ENCODE peak calls at places on chromosomes 2 and 18, in six cellular contexts. One of them, this sample, is unnamed.

GRCh38 chr2:120175000-120175581 is 48.1 kb downstream of the TMEM185B start:
- DNase-seq in prostate gland: peak; percentile 54
- DNase-seq in pancreas: no peak
- DNase-seq in psoas muscle: no peak
- DNase-seq in WERI-Rb-1: no peak
- DNase-seq in dorsolateral prefrontal cortex: no peak
- DNase-seq in this sample: no peak

GRCh38 chr2:208426414-208426813 is 19.8 kb downstream of the PTH2R start:
- DNase-seq in prostate gland: no peak
- DNase-seq in dorsolateral prefrontal cortex: no peak
- DNase-seq in pancreas: no peak
- DNase-seq in WERI-Rb-1: peak; percentile 14
- DNase-seq in psoas muscle: no peak
- DNase-seq in this sample: no peak

GRCh38 chr2:20494246-20494645 is 47.4 kb downstream of the RHOB start:
- DNase-seq in psoas muscle: no peak
- DNase-seq in pancreas: no peak
- DNase-seq in WERI-Rb-1: no peak
- DNase-seq in prostate gland: no peak
- DNase-seq in dorsolateral prefrontal cortex: no peak
- DNase-seq in this sample: no peak

GRCh38 chr2:176650101-176650500 is 380.9 kb downstream of the MTX2 start:
- DNase-seq in dorsolateral prefrontal cortex: no peak
- DNase-seq in psoas muscle: no peak
- DNase-seq in pancreas: no peak
- DNase-seq in prostate gland: no peak
- DNase-seq in WERI-Rb-1: no peak
- DNase-seq in this sample: no peak

GRCh38 chr2:107553534-107553933 is 273.2 kb upstream of the RGPD4 start:
- DNase-seq in psoas muscle: no peak
- DNase-seq in dorsolateral prefrontal cortex: no peak
- DNase-seq in pancreas: no peak
- DNase-seq in WERI-Rb-1: no peak
- DNase-seq in prostate gland: no peak
- DNase-seq in this sample: no peak

GRCh38 chr2:151771599-151772358 is 37.5 kb upstream of the NEB start:
- DNase-seq in dorsolateral prefrontal cortex: no peak
- DNase-seq in pancreas: no peak
- DNase-seq in psoas muscle: peak; percentile 85
- DNase-seq in prostate gland: no peak
- DNase-seq in WERI-Rb-1: no peak
- DNase-seq in this sample: peak; percentile 50

GRCh38 chr2:233165543-233165894 is 86.0 kb upstream of the ATG16L1 start:
- DNase-seq in psoas muscle: no peak
- DNase-seq in pancreas: no peak
- DNase-seq in prostate gland: no peak
- DNase-seq in dorsolateral prefrontal cortex: no peak
- DNase-seq in WERI-Rb-1: no peak
- DNase-seq in this sample: no peak

GRCh38 chr2:429142-429541 is 141.3 kb upstream of the ALKAL2 start:
- DNase-seq in prostate gland: no peak
- DNase-seq in psoas muscle: no peak
- DNase-seq in WERI-Rb-1: no peak
- DNase-seq in dorsolateral prefrontal cortex: no peak
- DNase-seq in pancreas: no peak
- DNase-seq in this sample: no peak

GRCh38 chr2:3198119-3198518 is 179.5 kb downstream of the EIPR1 start:
- DNase-seq in prostate gland: no peak
- DNase-seq in dorsolateral prefrontal cortex: peak; percentile 69
- DNase-seq in WERI-Rb-1: peak; percentile 54
- DNase-seq in pancreas: no peak
- DNase-seq in psoas muscle: no peak
- DNase-seq in this sample: no peak

GRCh38 chr18:59123588-59124369 is 15.9 kb upstream of the SEC11C start:
- DNase-seq in psoas muscle: no peak
- DNase-seq in pancreas: no peak
- DNase-seq in dorsolateral prefrontal cortex: peak; percentile 58
- DNase-seq in prostate gland: no peak
- DNase-seq in WERI-Rb-1: no peak
- DNase-seq in this sample: no peak

GRCh38 chr2:200137691-200138090 is 168.8 kb upstream of the SPATS2L start:
- DNase-seq in psoas muscle: no peak
- DNase-seq in prostate gland: no peak
- DNase-seq in pancreas: no peak
- DNase-seq in WERI-Rb-1: no peak
- DNase-seq in dorsolateral prefrontal cortex: no peak
- DNase-seq in this sample: no peak

GRCh38 chr2:147782521-147782920 is 62.3 kb upstream of the ACVR2A start:
- DNase-seq in psoas muscle: no peak
- DNase-seq in prostate gland: no peak
- DNase-seq in pancreas: no peak
- DNase-seq in dorsolateral prefrontal cortex: no peak
- DNase-seq in WERI-Rb-1: no peak
- DNase-seq in this sample: no peak

GRCh38 chr18:56569391-56569790 is 69.0 kb downstream of the TXNL1 start:
- DNase-seq in psoas muscle: no peak
- DNase-seq in WERI-Rb-1: no peak
- DNase-seq in prostate gland: no peak
- DNase-seq in dorsolateral prefrontal cortex: no peak
- DNase-seq in pancreas: no peak
- DNase-seq in this sample: no peak

GRCh38 chr2:25838152-25838756 is 40.0 kb downstream of the ASXL2 start:
- DNase-seq in psoas muscle: no peak
- DNase-seq in WERI-Rb-1: peak; percentile 21
- DNase-seq in dorsolateral prefrontal cortex: no peak
- DNase-seq in pancreas: no peak
- DNase-seq in prostate gland: no peak
- DNase-seq in this sample: no peak

GRCh38 chr2:198763793-198764192 is 693.9 kb downstream of the SATB2 start:
- DNase-seq in prostate gland: no peak
- DNase-seq in WERI-Rb-1: no peak
- DNase-seq in psoas muscle: no peak
- DNase-seq in dorsolateral prefrontal cortex: no peak
- DNase-seq in pancreas: no peak
- DNase-seq in this sample: no peak

GRCh38 chr2:36701918-36702317 is 5.4 kb downstream of the VIT start:
- DNase-seq in WERI-Rb-1: no peak
- DNase-seq in dorsolateral prefrontal cortex: no peak
- DNase-seq in psoas muscle: no peak
- DNase-seq in prostate gland: no peak
- DNase-seq in pancreas: no peak
- DNase-seq in this sample: no peak

GRCh38 chr2:29747786-29748470 is 173.5 kb downstream of the ALK start:
- DNase-seq in psoas muscle: no peak
- DNase-seq in pancreas: no peak
- DNase-seq in prostate gland: no peak
- DNase-seq in dorsolateral prefrontal cortex: no peak
- DNase-seq in WERI-Rb-1: peak; percentile 55
- DNase-seq in this sample: no peak

GRCh38 chr2:176491172-176491904 is 222.1 kb downstream of the MTX2 start:
- DNase-seq in psoas muscle: peak; percentile 90
- DNase-seq in WERI-Rb-1: no peak
- DNase-seq in prostate gland: peak; percentile 8
- DNase-seq in pancreas: no peak
- DNase-seq in dorsolateral prefrontal cortex: peak; percentile 55
- DNase-seq in this sample: no peak

GRCh38 chr2:129112181-129112580 is 793.5 kb upstream of the HS6ST1 start:
- DNase-seq in prostate gland: no peak
- DNase-seq in psoas muscle: no peak
- DNase-seq in WERI-Rb-1: no peak
- DNase-seq in pancreas: no peak
- DNase-seq in dorsolateral prefrontal cortex: no peak
- DNase-seq in this sample: no peak

GRCh38 chr18:79642626-79643025 is 37.0 kb upstream of the CTDP1 start:
- DNase-seq in pancreas: no peak
- DNase-seq in WERI-Rb-1: no peak
- DNase-seq in psoas muscle: no peak
- DNase-seq in prostate gland: no peak
- DNase-seq in dorsolateral prefrontal cortex: no peak
- DNase-seq in this sample: no peak

GRCh38 chr18:7778181-7778580 is 211.1 kb downstream of the PTPRM start:
- DNase-seq in psoas muscle: no peak
- DNase-seq in WERI-Rb-1: no peak
- DNase-seq in dorsolateral prefrontal cortex: no peak
- DNase-seq in pancreas: no peak
- DNase-seq in prostate gland: no peak
- DNase-seq in this sample: no peak

GRCh38 chr2:219733746-219734145 is 106.3 kb downstream of the SLC4A3 start:
- DNase-seq in dorsolateral prefrontal cortex: no peak
- DNase-seq in pancreas: no peak
- DNase-seq in WERI-Rb-1: no peak
- DNase-seq in prostate gland: no peak
- DNase-seq in psoas muscle: no peak
- DNase-seq in this sample: no peak

GRCh38 chr2:105361132-105361889 is 24.0 kb downstream of the C2orf49 start:
- DNase-seq in pancreas: no peak
- DNase-seq in WERI-Rb-1: no peak
- DNase-seq in dorsolateral prefrontal cortex: no peak
- DNase-seq in psoas muscle: no peak
- DNase-seq in prostate gland: no peak
- DNase-seq in this sample: no peak

GRCh38 chr2:84302513-84303412 is 156.3 kb downstream of the SUCLG1 start:
- DNase-seq in WERI-Rb-1: peak; percentile 53
- DNase-seq in prostate gland: peak; percentile 5
- DNase-seq in pancreas: no peak
- DNase-seq in dorsolateral prefrontal cortex: peak; percentile 58
- DNase-seq in psoas muscle: no peak
- DNase-seq in this sample: no peak

GRCh38 chr2:28926837-28927236 is 32.4 kb downstream of the WDR43 start:
- DNase-seq in dorsolateral prefrontal cortex: no peak
- DNase-seq in pancreas: no peak
- DNase-seq in psoas muscle: no peak
- DNase-seq in prostate gland: no peak
- DNase-seq in WERI-Rb-1: no peak
- DNase-seq in this sample: no peak

GRCh38 chr18:24402209-24402785 is 4.7 kb upstream of the OSBPL1A start:
- DNase-seq in prostate gland: no peak
- DNase-seq in WERI-Rb-1: no peak
- DNase-seq in dorsolateral prefrontal cortex: no peak
- DNase-seq in pancreas: no peak
- DNase-seq in psoas muscle: no peak
- DNase-seq in this sample: no peak

GRCh38 chr18:72867721-72868665 is at the start of gene NETO1:
- DNase-seq in WERI-Rb-1: peak; percentile 56
- DNase-seq in pancreas: peak; percentile 69
- DNase-seq in psoas muscle: no peak
- DNase-seq in dorsolateral prefrontal cortex: no peak
- DNase-seq in prostate gland: no peak
- DNase-seq in this sample: no peak

GRCh38 chr18:68219867-68220266 is 495.0 kb downstream of the TMX3 start:
- DNase-seq in psoas muscle: no peak
- DNase-seq in prostate gland: no peak
- DNase-seq in WERI-Rb-1: no peak
- DNase-seq in dorsolateral prefrontal cortex: no peak
- DNase-seq in pancreas: no peak
- DNase-seq in this sample: no peak

GRCh38 chr2:179410552-179411356 is 146.1 kb upstream of the SESTD1 start:
- DNase-seq in psoas muscle: peak; percentile 50
- DNase-seq in prostate gland: peak; percentile 26
- DNase-seq in WERI-Rb-1: peak; percentile 33
- DNase-seq in pancreas: no peak
- DNase-seq in dorsolateral prefrontal cortex: peak; percentile 61
- DNase-seq in this sample: no peak

GRCh38 chr18:66342577-66342976 is 261.3 kb downstream of the CDH19 start:
- DNase-seq in pancreas: no peak
- DNase-seq in dorsolateral prefrontal cortex: no peak
- DNase-seq in psoas muscle: no peak
- DNase-seq in WERI-Rb-1: no peak
- DNase-seq in prostate gland: no peak
- DNase-seq in this sample: no peak
- TF ChIP-seq CTCF in pancreas: no peak
- TF ChIP-seq CTCF in dorsolateral prefrontal cortex: no peak
- TF ChIP-seq CTCF in psoas muscle: no peak
- TF ChIP-seq CTCF in WERI-Rb-1: no peak
- TF ChIP-seq CTCF in prostate gland: no peak
- TF ChIP-seq CTCF in this sample: no peak

GRCh38 chr2:133674066-133674432 is 105.8 kb upstream of the NCKAP5 start:
- DNase-seq in WERI-Rb-1: no peak
- DNase-seq in psoas muscle: no peak
- DNase-seq in pancreas: no peak
- DNase-seq in prostate gland: no peak
- DNase-seq in dorsolateral prefrontal cortex: no peak
- DNase-seq in this sample: no peak
- H3K4me3 ChIP-seq in WERI-Rb-1: no peak overlapping the region
- H3K4me3 ChIP-seq in psoas muscle: peak overlapping the region; percentile 46
- H3K4me3 ChIP-seq in pancreas: no peak overlapping the region
- H3K4me3 ChIP-seq in prostate gland: no peak overlapping the region
- H3K4me3 ChIP-seq in dorsolateral prefrontal cortex: peak overlapping the region; percentile 59
- H3K4me3 ChIP-seq in this sample: peak overlapping the region; percentile 37

DNA sequence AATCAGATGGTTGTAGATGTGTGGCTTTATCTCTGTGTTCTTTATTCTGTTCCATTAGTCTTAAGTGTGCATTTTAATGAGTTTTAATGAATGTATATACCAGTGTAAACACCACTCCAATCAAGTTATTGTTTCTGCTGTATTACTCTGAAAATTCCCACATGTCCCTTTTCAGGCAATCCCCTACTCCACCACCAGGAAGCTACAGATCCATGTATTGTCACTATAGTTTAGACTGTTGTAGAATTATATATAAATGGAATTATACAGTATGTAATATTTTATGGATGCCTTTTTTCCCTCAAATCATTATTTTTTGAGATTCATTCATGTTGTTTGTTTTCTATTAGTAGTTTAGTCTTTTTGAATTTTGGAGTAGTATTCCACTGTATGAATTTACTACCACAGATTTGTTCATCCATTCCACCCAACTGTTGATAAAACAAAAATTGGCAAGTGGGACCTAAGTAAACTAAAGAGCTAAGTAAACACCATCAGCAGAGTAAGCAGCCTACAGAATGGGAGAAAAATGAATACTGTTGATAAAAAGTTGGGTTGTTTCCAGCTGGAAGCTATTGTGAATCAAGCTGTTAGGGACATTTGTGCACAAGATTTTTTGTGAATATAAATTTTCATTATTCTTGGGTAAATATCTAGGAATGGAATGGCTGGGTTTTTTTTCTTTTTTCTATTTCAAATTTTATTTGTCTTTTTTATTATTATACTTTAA is 262.0 kb downstream of the CAMKMT start:
- DNase-seq in psoas muscle: no peak
- DNase-seq in prostate gland: no peak
- DNase-seq in WERI-Rb-1: no peak
- DNase-seq in pancreas: no peak
- DNase-seq in dorsolateral prefrontal cortex: no peak
- DNase-seq in this sample: no peak
- TF ChIP-seq CTCF in psoas muscle: no peak
- TF ChIP-seq CTCF in prostate gland: no peak
- TF ChIP-seq CTCF in WERI-Rb-1: no peak
- TF ChIP-seq CTCF in pancreas: no peak
- TF ChIP-seq CTCF in dorsolateral prefrontal cortex: peak; percentile 11
- TF ChIP-seq CTCF in this sample: no peak

DNA sequence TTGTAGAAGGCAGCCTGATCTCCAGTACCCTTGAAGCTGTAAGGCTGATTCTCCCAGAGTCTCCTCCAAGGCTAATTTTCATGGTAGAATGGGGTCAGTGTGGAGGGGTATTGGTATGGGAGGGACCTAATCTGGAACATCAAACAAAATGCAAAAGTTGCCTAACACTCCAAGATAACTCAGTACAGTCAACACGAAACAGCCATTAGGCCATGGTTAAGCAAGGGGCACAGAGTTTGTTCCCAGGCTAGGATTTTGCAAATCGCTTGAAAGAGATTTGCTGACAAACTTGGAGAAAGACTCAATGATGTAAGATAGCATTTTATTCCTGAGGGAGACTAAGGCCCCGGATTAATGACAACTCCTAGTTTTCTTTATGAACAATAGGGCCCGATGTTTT is 5.4 kb downstream of the PID1 start:
- DNase-seq in WERI-Rb-1: no peak
- DNase-seq in prostate gland: no peak
- DNase-seq in dorsolateral prefrontal cortex: no peak
- DNase-seq in psoas muscle: no peak
- DNase-seq in pancreas: no peak
- DNase-seq in this sample: no peak
- H3K4me3 ChIP-seq in WERI-Rb-1: no peak overlapping the region
- H3K4me3 ChIP-seq in prostate gland: no peak overlapping the region
- H3K4me3 ChIP-seq in dorsolateral prefrontal cortex: no peak overlapping the region
- H3K4me3 ChIP-seq in psoas muscle: no peak overlapping the region
- H3K4me3 ChIP-seq in pancreas: no peak overlapping the region
- H3K4me3 ChIP-seq in this sample: no peak overlapping the region